ENCODE peak calls at places on chromosome 16, in seven cellular contexts. One of them, this sample, is unnamed.

GRCh38 chr16:74999208-74999682 is 421 bp downstream of the ZNRF1 start:
- DNase-seq in GM12878: no peak
- DNase-seq in body of pancreas: peak
- DNase-seq in breast epithelium: no peak
- DNase-seq in dorsolateral prefrontal cortex: no peak
- DNase-seq in fibroblast of the aortic adventitia: peak
- DNase-seq in tibial nerve: no peak
- DNase-seq in this sample: no peak

GRCh38 chr16:1769402-1770300 is 1.7 kb downstream of the NME3 start:
- DNase-seq in GM12878: no peak
- DNase-seq in body of pancreas: no peak
- DNase-seq in fibroblast of the aortic adventitia: no peak
- DNase-seq in dorsolateral prefrontal cortex: no peak
- DNase-seq in tibial nerve: no peak
- DNase-seq in breast epithelium: no peak
- DNase-seq in this sample: no peak

GRCh38 chr16:61820398-61820797 is 215.8 kb downstream of the CDH8 start:
- DNase-seq in tibial nerve: no peak
- DNase-seq in fibroblast of the aortic adventitia: no peak
- DNase-seq in dorsolateral prefrontal cortex: no peak
- DNase-seq in breast epithelium: no peak
- DNase-seq in GM12878: no peak
- DNase-seq in body of pancreas: no peak
- DNase-seq in this sample: no peak

GRCh38 chr16:51391798-51392511 is 240.9 kb upstream of the SALL1 start:
- DNase-seq in body of pancreas: no peak
- DNase-seq in dorsolateral prefrontal cortex: no peak
- DNase-seq in breast epithelium: no peak
- DNase-seq in tibial nerve: no peak
- DNase-seq in GM12878: no peak
- DNase-seq in fibroblast of the aortic adventitia: no peak
- DNase-seq in this sample: no peak

GRCh38 chr16:59249049-59249448 is 514.9 kb upstream of the GOT2 start:
- DNase-seq in tibial nerve: no peak
- DNase-seq in body of pancreas: no peak
- DNase-seq in GM12878: no peak
- DNase-seq in dorsolateral prefrontal cortex: no peak
- DNase-seq in breast epithelium: no peak
- DNase-seq in fibroblast of the aortic adventitia: no peak
- DNase-seq in this sample: no peak

GRCh38 chr16:71460246-71460645 is 1.8 kb downstream of the ZNF23 start:
- DNase-seq in fibroblast of the aortic adventitia: peak
- DNase-seq in dorsolateral prefrontal cortex: no peak
- DNase-seq in GM12878: no peak
- DNase-seq in body of pancreas: no peak
- DNase-seq in tibial nerve: no peak
- DNase-seq in breast epithelium: no peak
- DNase-seq in this sample: peak

GRCh38 chr16:4517812-4518211 is 20.8 kb downstream of the CDIP1 start:
- DNase-seq in dorsolateral prefrontal cortex: no peak
- DNase-seq in tibial nerve: no peak
- DNase-seq in body of pancreas: no peak
- DNase-seq in GM12878: no peak
- DNase-seq in breast epithelium: no peak
- DNase-seq in fibroblast of the aortic adventitia: peak
- DNase-seq in this sample: no peak

GRCh38 chr16:68324336-68324735 is 13.5 kb downstream of the PRMT7 start:
- DNase-seq in tibial nerve: no peak
- DNase-seq in body of pancreas: no peak
- DNase-seq in GM12878: no peak
- DNase-seq in fibroblast of the aortic adventitia: no peak
- DNase-seq in dorsolateral prefrontal cortex: no peak
- DNase-seq in breast epithelium: no peak
- DNase-seq in this sample: no peak

GRCh38 chr16:73113326-73113720 is 65.4 kb upstream of the ZFHX3 start:
- DNase-seq in breast epithelium: no peak
- DNase-seq in GM12878: no peak
- DNase-seq in tibial nerve: no peak
- DNase-seq in fibroblast of the aortic adventitia: peak
- DNase-seq in dorsolateral prefrontal cortex: no peak
- DNase-seq in body of pancreas: no peak
- DNase-seq in this sample: peak

GRCh38 chr16:4693956-4694663 is 748 bp downstream of the NUDT16L1 start:
- DNase-seq in dorsolateral prefrontal cortex: no peak
- DNase-seq in body of pancreas: peak
- DNase-seq in tibial nerve: no peak
- DNase-seq in GM12878: no peak
- DNase-seq in fibroblast of the aortic adventitia: peak
- DNase-seq in breast epithelium: no peak
- DNase-seq in this sample: peak

GRCh38 chr16:69443809-69444611 is 19.6 kb downstream of the CYB5B start:
- DNase-seq in body of pancreas: no peak
- DNase-seq in dorsolateral prefrontal cortex: no peak
- DNase-seq in fibroblast of the aortic adventitia: peak
- DNase-seq in GM12878: no peak
- DNase-seq in tibial nerve: peak
- DNase-seq in breast epithelium: no peak
- DNase-seq in this sample: no peak

GRCh38 chr16:2775765-2776499 is 1.1 kb downstream of the ELOB start:
- DNase-seq in GM12878: no peak
- DNase-seq in dorsolateral prefrontal cortex: no peak
- DNase-seq in fibroblast of the aortic adventitia: no peak
- DNase-seq in body of pancreas: no peak
- DNase-seq in tibial nerve: no peak
- DNase-seq in breast epithelium: no peak
- DNase-seq in this sample: no peak

GRCh38 chr16:88558457-88559442 is 11.5 kb upstream of the ZC3H18 start:
- DNase-seq in GM12878: no peak
- DNase-seq in breast epithelium: no peak
- DNase-seq in body of pancreas: peak
- DNase-seq in dorsolateral prefrontal cortex: peak
- DNase-seq in tibial nerve: peak
- DNase-seq in fibroblast of the aortic adventitia: peak
- DNase-seq in this sample: no peak
- TF ChIP-seq CTCF in GM12878: peak
- TF ChIP-seq CTCF in breast epithelium: no peak
- TF ChIP-seq CTCF in body of pancreas: peak
- TF ChIP-seq CTCF in dorsolateral prefrontal cortex: no peak
- TF ChIP-seq CTCF in tibial nerve: peak
- TF ChIP-seq CTCF in fibroblast of the aortic adventitia: peak
- TF ChIP-seq CTCF in this sample: peak

GRCh38 chr16:12371497-12371896 is 395.0 kb downstream of the SNX29 start:
- DNase-seq in fibroblast of the aortic adventitia: no peak
- DNase-seq in tibial nerve: no peak
- DNase-seq in dorsolateral prefrontal cortex: no peak
- DNase-seq in GM12878: no peak
- DNase-seq in breast epithelium: no peak
- DNase-seq in body of pancreas: no peak
- DNase-seq in this sample: no peak
- H3K4me3 ChIP-seq in fibroblast of the aortic adventitia: no peak
- H3K4me3 ChIP-seq in tibial nerve: no peak
- H3K4me3 ChIP-seq in dorsolateral prefrontal cortex: no peak
- H3K4me3 ChIP-seq in GM12878: no peak
- H3K4me3 ChIP-seq in breast epithelium: no peak
- H3K4me3 ChIP-seq in body of pancreas: no peak
- H3K4me3 ChIP-seq in this sample: no peak

GRCh38 chr16:54458923-54459322 is 172.3 kb upstream of the IRX3 start:
- DNase-seq in body of pancreas: no peak
- DNase-seq in GM12878: no peak
- DNase-seq in breast epithelium: no peak
- DNase-seq in dorsolateral prefrontal cortex: no peak
- DNase-seq in tibial nerve: no peak
- DNase-seq in fibroblast of the aortic adventitia: no peak
- DNase-seq in this sample: no peak

GRCh38 chr16:54453863-54454262 is 167.3 kb upstream of the IRX3 start:
- DNase-seq in breast epithelium: no peak
- DNase-seq in GM12878: no peak
- DNase-seq in body of pancreas: no peak
- DNase-seq in tibial nerve: no peak
- DNase-seq in dorsolateral prefrontal cortex: no peak
- DNase-seq in fibroblast of the aortic adventitia: no peak
- DNase-seq in this sample: no peak

GRCh38 chr16:54454616-54455015 is 168.0 kb upstream of the IRX3 start:
- DNase-seq in body of pancreas: no peak
- DNase-seq in dorsolateral prefrontal cortex: no peak
- DNase-seq in GM12878: no peak
- DNase-seq in fibroblast of the aortic adventitia: no peak
- DNase-seq in tibial nerve: no peak
- DNase-seq in breast epithelium: no peak
- DNase-seq in this sample: no peak

GRCh38 chr16:54456291-54456690 is 169.7 kb upstream of the IRX3 start:
- DNase-seq in tibial nerve: no peak
- DNase-seq in dorsolateral prefrontal cortex: no peak
- DNase-seq in breast epithelium: no peak
- DNase-seq in GM12878: no peak
- DNase-seq in fibroblast of the aortic adventitia: no peak
- DNase-seq in body of pancreas: no peak
- DNase-seq in this sample: no peak

DNA sequence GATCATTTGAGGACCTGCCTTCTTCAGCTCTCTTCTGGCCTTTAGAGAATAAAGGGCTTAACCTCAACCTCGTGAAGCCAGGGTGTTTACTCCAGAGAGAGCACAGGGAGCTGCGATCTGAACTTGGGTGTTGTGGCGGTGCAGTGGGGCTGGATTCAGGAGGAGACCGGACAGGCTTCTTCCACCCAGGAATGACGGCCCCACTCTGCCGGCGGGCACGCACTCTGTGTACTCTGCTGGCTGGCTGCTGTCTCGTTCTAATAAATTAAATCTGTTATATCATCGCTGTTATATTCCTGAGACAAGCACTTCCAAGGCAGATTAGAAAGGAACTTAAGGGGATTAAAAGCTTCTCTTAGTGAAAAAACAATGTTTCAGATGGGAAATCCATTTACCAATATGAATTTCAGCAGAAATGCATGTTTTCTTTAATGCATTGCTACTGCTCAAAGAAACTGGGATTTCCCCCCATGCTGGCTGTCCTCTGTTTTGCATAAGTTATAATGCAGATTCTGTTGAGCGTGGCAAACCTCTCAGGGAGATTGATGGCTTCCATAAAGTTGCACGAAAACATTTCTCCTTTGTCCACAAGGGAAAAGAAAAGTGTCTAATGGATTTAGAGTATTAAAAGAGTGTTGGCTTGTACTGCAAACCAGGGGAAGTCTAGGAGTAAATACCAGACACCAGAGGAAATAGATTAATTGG is 168.6 kb upstream of the IRX3 start:
- DNase-seq in breast epithelium: no peak
- DNase-seq in fibroblast of the aortic adventitia: no peak
- DNase-seq in GM12878: no peak
- DNase-seq in body of pancreas: no peak
- DNase-seq in dorsolateral prefrontal cortex: no peak
- DNase-seq in tibial nerve: no peak
- DNase-seq in this sample: no peak
- TF ChIP-seq CTCF in breast epithelium: no peak
- TF ChIP-seq CTCF in fibroblast of the aortic adventitia: no peak
- TF ChIP-seq CTCF in GM12878: no peak
- TF ChIP-seq CTCF in body of pancreas: no peak
- TF ChIP-seq CTCF in dorsolateral prefrontal cortex: no peak
- TF ChIP-seq CTCF in tibial nerve: no peak
- TF ChIP-seq CTCF in this sample: no peak

GRCh38 chr16:85462405-85463227 is 150.5 kb upstream of the GSE1 start:
- DNase-seq in tibial nerve: no peak
- DNase-seq in GM12878: no peak
- DNase-seq in body of pancreas: peak
- DNase-seq in dorsolateral prefrontal cortex: no peak
- DNase-seq in breast epithelium: no peak
- DNase-seq in fibroblast of the aortic adventitia: no peak
- DNase-seq in this sample: no peak
- H3K4me3 ChIP-seq in tibial nerve: peak
- H3K4me3 ChIP-seq in GM12878: no peak
- H3K4me3 ChIP-seq in body of pancreas: no peak
- H3K4me3 ChIP-seq in dorsolateral prefrontal cortex: peak
- H3K4me3 ChIP-seq in breast epithelium: peak
- H3K4me3 ChIP-seq in fibroblast of the aortic adventitia: peak
- H3K4me3 ChIP-seq in this sample: peak

DNA sequence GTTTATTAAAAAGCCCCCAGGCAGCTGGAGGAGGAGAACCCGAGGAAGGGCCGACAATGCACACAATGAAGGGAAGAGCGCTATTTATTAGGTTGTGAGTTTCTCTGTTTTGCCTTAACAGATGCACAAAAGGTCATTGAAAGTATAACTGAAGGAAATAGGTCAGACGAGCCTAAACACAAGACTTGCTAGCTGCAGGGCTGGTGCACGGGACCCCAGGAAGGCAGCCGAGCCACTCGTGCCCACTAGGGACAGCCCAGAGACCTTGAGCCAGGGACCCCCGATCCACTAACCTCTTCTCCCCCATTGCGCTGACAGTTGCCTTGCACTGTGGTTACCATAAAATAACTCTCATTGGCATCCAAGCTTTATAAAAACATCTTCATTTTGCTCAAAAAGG is 11.3 kb downstream of the LITAFD start:
- DNase-seq in body of pancreas: no peak
- DNase-seq in breast epithelium: no peak
- DNase-seq in GM12878: no peak
- DNase-seq in tibial nerve: no peak
- DNase-seq in fibroblast of the aortic adventitia: no peak
- DNase-seq in dorsolateral prefrontal cortex: no peak
- DNase-seq in this sample: no peak
- TF ChIP-seq CTCF in body of pancreas: no peak
- TF ChIP-seq CTCF in breast epithelium: no peak
- TF ChIP-seq CTCF in GM12878: no peak
- TF ChIP-seq CTCF in tibial nerve: no peak
- TF ChIP-seq CTCF in fibroblast of the aortic adventitia: no peak
- TF ChIP-seq CTCF in dorsolateral prefrontal cortex: no peak
- TF ChIP-seq CTCF in this sample: no peak

DNA sequence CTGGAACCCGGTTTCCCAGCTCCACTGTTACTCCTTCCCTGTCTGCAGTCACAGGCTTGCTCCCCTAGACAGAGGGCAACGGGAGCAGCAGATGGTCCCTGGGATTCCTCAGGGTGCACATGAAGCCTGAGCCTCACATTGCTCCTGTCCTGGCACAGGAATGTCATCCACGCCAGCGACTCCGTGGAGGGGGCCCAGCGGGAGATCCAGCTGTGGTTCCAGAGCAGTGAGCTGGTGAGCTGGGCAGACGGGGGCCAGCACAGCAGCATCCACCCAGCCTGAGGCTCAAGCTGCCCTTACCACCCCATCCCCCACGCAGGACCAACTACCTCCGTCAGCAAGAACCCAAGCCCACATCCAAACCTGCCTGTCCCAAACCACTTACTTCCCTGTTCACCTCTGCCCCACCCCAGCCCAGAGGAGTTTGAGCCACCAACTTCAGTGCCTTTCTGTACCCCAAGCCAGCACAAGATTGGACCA is 1.6 kb upstream of the DECR2 start:
- DNase-seq in dorsolateral prefrontal cortex: no peak
- DNase-seq in breast epithelium: no peak
- DNase-seq in fibroblast of the aortic adventitia: no peak
- DNase-seq in tibial nerve: no peak
- DNase-seq in GM12878: no peak
- DNase-seq in body of pancreas: no peak
- DNase-seq in this sample: no peak
- H3K4me3 ChIP-seq in dorsolateral prefrontal cortex: peak
- H3K4me3 ChIP-seq in breast epithelium: no peak
- H3K4me3 ChIP-seq in fibroblast of the aortic adventitia: peak
- H3K4me3 ChIP-seq in tibial nerve: no peak
- H3K4me3 ChIP-seq in GM12878: peak
- H3K4me3 ChIP-seq in body of pancreas: no peak
- H3K4me3 ChIP-seq in this sample: peak